ENCODE peak calls at places on chromosomes 3 and 15, in seven cellular contexts. N is trophoblast cell; D is CD8-positive, alpha-beta T cell; W is spleen; P is tibial nerve; C is thoracic aorta; R is cardiac muscle cell. K is an unnamed sample. For H3K4me1, the result is how much of the 10 kb centered on the place peaks cover.

GRCh38 chr3:97815149-97815917 is 6.5 kb upstream of the CRYBG3 start:
- DNase-seq in N (no peak), D (no peak), W (no peak), P (no peak), C (no peak), R (no peak), K (peak)

GRCh38 chr3:117084739-117085270 is 375.2 kb downstream of the TUSC7 start:
- DNase-seq in N (no peak), D (no peak), W (no peak), P (no peak), C (no peak), R (no peak), K (no peak)

GRCh38 chr3:23490459-23490858 is 287.3 kb downstream of the UBE2E2 start:
- DNase-seq in N (no peak), D (no peak), W (no peak), P (no peak), C (no peak), R (no peak), K (no peak)

GRCh38 chr3:188546835-188547670 is 393.1 kb downstream of the LPP start:
- DNase-seq in N (no peak), D (no peak), W (no peak), P (no peak), C (no peak), R (no peak), K (no peak)

GRCh38 chr15:73809728-73810501 is 56.8 kb upstream of the INSYN1 start:
- DNase-seq in N (no peak), D (no peak), W (peak), P (no peak), C (no peak), R (no peak), K (no peak)

GRCh38 chr3:116770815-116771450 is 61.4 kb downstream of the TUSC7 start:
- DNase-seq in N (peak), D (no peak), W (no peak), P (peak), C (peak), R (peak), K (no peak)

GRCh38 chr3:55558316-55558715 is 71.2 kb upstream of the WNT5A start:
- DNase-seq in N (no peak), D (no peak), W (no peak), P (no peak), C (no peak), R (no peak), K (no peak)

GRCh38 chr3:184682671-184683070 is 29.2 kb downstream of the MAGEF1 start:
- DNase-seq in N (no peak), D (no peak), W (peak), P (no peak), C (no peak), R (no peak), K (no peak)

GRCh38 chr3:167116120-167116922 is 263.8 kb downstream of the ZBBX start:
- DNase-seq in N (no peak), D (no peak), W (no peak), P (no peak), C (no peak), R (no peak), K (peak)

GRCh38 chr15:100733786-100734185 is 131.4 kb downstream of the ASB7 start:
- DNase-seq in N (peak), D (no peak), W (no peak), P (no peak), C (no peak), R (no peak), K (no peak)

GRCh38 chr3:155385896-155386295 is 92.4 kb upstream of the STRIT1 start:
- DNase-seq in N (no peak), D (no peak), W (no peak), P (no peak), C (no peak), R (no peak), K (no peak)

GRCh38 chr3:157175678-157176077 is 15.7 kb upstream of the CCNL1 start:
- DNase-seq in N (peak), D (no peak), W (peak), P (no peak), C (no peak), R (peak), K (no peak)

GRCh38 chr15:39171944-39172368 is 408.9 kb upstream of the THBS1 start:
- DNase-seq in N (peak), D (no peak), W (no peak), P (peak), C (no peak), R (peak), K (peak)

GRCh38 chr3:79516795-79517194 is 251.0 kb downstream of the ROBO1 start:
- DNase-seq in N (no peak), D (no peak), W (no peak), P (no peak), C (no peak), R (no peak), K (no peak)

GRCh38 chr3:126245811-126246727 is 65.7 kb upstream of the ALDH1L1 start:
- DNase-seq in N (peak), D (no peak), W (peak), P (peak), C (no peak), R (peak), K (no peak)

GRCh38 chr3:69425249-69425648 is 39.4 kb upstream of the FRMD4B start:
- DNase-seq in N (peak), D (no peak), W (no peak), P (peak), C (no peak), R (peak), K (no peak)

GRCh38 chr3:59040902-59041301 is 8.9 kb downstream of the CFAP20DC start:
- DNase-seq in N (no peak), D (no peak), W (no peak), P (no peak), C (no peak), R (no peak), K (no peak)

GRCh38 chr15:74449066-74449465 is 11.9 kb downstream of the UBL7 start:
- DNase-seq in N (no peak), D (no peak), W (peak), P (no peak), C (no peak), R (no peak), K (no peak)

GRCh38 chr3:194360568-194360967 is 9.0 kb downstream of the LRRC15 start:
- DNase-seq in N (peak), D (no peak), W (no peak), P (no peak), C (no peak), R (no peak), K (no peak)

GRCh38 chr3:112718516-112718915 is 77.6 kb upstream of the CCDC80 start:
- DNase-seq in N (no peak), D (no peak), W (no peak), P (no peak), C (no peak), R (no peak), K (no peak)

GRCh38 chr3:147937341-147937740 is 528.2 kb downstream of the ZIC1 start:
- DNase-seq in N (no peak), D (no peak), W (no peak), P (no peak), C (no peak), R (no peak), K (no peak)

GRCh38 chr15:69591905-69592508 is 139.4 kb downstream of the RPLP1 start:
- DNase-seq in N (no peak), D (no peak), W (no peak), P (no peak), C (no peak), R (no peak), K (no peak)

GRCh38 chr3:129001101-129001816 is at the start of gene EFCC1:
- DNase-seq in N (no peak), D (no peak), W (no peak), P (peak), C (no peak), R (peak), K (peak)

GRCh38 chr3:149657458-149657795 is 398 bp downstream of the WWTR1 start:
- DNase-seq in N (peak), D (no peak), W (peak), P (peak), C (no peak), R (no peak), K (no peak)

GRCh38 chr3:3817870-3818269 is 18.6 kb downstream of the LRRN1 start:
- DNase-seq in N (no peak), D (no peak), W (no peak), P (no peak), C (no peak), R (no peak), K (no peak)

GRCh38 chr15:100905855-100906254 is 13.3 kb upstream of the LRRK1 start:
- DNase-seq in N (no peak), D (no peak), W (no peak), P (no peak), C (no peak), R (no peak), K (no peak)

GRCh38 chr3:77134801-77135200 is 94.9 kb downstream of the ROBO2 start:
- DNase-seq in N (no peak), D (no peak), W (no peak), P (no peak), C (no peak), R (no peak), K (no peak)

GRCh38 chr15:34855397-34855796 is 60.0 kb upstream of the ACTC1 start:
- DNase-seq in N (no peak), D (no peak), W (no peak), P (no peak), C (no peak), R (no peak), K (no peak)

GRCh38 chr3:40309925-40310635 is 573 bp downstream of the EIF1B start:
- DNase-seq in N (peak), D (peak), W (peak), P (peak), C (no peak), R (peak), K (peak)

DNA sequence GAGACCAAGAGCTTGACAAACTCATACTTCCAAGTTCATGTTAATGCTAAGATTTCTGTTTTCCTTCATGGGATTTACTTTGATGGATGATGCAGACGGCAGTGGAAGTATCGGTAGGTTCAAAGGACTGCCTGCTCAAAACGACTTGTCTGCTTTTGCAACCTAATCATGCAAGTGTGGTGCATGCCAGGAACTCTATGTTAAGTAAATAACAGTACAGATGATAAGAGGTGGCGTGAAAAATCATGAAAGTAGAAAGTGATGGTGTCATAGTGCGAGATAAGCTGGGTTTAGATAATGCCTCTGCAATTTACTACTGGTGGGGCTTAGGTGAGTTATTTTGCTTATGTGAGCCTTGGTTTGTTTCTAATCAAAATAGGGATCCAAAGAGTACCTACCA is 14.7 kb upstream of the LMCD1 start:
- DNase-seq in N (peak), D (no peak), W (no peak), P (no peak), C (no peak), R (no peak), K (no peak)
- H3K4me1 ChIP-seq in N (under half), D (under half), W (under half), P (half or more), C (half or more), R (under half), K (under half)

GRCh38 chr3:16174389-16174788 is at the start of gene GALNT15:
- DNase-seq in N (no peak), D (no peak), W (peak), P (peak), C (peak), R (peak), K (peak)
- H3K4me3 ChIP-seq in N (no peak), D (no peak), W (peak), P (peak), C (peak), R (no peak), K (peak)

DNA sequence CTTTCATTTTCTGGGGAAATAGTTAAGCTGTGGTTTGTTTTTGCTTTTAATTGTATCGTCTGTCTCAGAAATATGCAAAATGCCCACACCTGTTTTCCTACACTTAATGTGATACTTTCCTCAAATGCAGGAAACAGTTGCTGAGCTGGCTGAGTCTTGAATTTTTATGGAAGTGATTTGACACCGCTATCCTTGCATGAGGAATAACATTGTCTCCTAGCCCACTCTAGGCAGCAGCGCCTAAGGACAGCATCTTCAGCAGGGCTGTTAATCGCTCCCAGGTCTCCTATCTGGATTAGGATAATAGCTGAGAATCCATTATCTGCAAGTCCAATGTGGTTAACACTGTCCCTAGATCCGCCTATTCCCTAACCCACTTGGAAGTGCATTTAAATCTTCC is 132.6 kb upstream of the NR2E3 start:
- DNase-seq in N (no peak), D (no peak), W (no peak), P (no peak), C (no peak), R (no peak), K (no peak)
- H3K4me1 ChIP-seq in N (under half), D (under half), W (under half), P (under half), C (under half), R (under half), K (under half)

DNA sequence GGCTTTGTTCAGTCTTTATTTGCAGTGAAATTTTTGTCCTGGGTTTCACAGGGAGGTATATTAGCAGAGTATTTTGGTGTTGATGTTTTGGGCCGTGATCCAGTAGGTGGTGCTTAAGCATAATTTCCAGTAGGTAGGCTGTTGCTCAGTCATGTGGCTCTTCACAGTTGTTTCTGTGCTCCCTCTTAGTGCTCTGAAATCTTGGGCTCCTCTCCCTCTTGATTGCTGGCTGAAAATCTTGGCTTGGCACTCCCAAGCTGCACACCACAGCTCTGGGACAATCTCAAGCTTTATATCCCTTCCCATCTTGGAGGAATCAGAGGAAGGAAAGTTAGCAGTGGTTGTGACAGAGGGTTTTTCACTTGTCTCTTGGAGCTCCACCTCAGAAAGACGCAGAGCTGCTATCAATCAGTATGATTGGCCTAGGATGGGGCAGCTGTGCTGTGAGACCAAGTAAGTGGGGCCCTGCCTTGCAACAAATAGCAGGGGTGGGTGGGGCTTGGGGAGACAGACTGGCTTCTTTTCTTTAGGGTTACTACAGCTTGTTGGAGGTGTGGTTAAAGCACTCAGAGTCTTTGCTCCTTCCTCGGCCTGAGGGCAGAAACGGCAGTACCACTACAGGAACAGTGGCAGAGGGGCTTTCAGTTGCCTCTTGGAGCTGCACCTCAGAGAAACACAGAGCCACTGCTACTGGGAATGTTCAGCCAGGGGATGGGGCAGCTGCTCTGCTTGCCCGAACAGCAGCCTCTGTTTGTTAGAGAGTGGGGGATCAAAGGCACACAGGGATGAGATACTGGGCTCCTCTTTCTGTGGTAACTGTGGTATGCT is 627.0 kb downstream of the SI start:
- DNase-seq in N (no peak), D (no peak), W (no peak), P (peak), C (no peak), R (no peak), K (no peak)
- H3K4me3 ChIP-seq in N (no peak), D (no peak), W (no peak), P (no peak), C (no peak), R (no peak), K (no peak)

K was measured in left lung.